ENCODE peak calls at places on chromosomes 1 and 21, in eight cellular contexts. One of them, this sample, is unnamed.

GRCh38 chr1:117606608-117607261 is 887 bp downstream of the TENT5C start:
- DNase-seq in hepatocyte: peak
- DNase-seq in adrenal gland: peak
- DNase-seq in A549: no peak
- DNase-seq in right atrium auricular region: no peak
- DNase-seq in GM23338: peak
- DNase-seq in neural progenitor cell: peak
- DNase-seq in progenitor cell of endocrine pancreas: peak
- DNase-seq in this sample: peak

GRCh38 chr1:160997323-160998038 is 23.5 kb downstream of the F11R start:
- DNase-seq in hepatocyte: peak
- DNase-seq in adrenal gland: peak
- DNase-seq in A549: peak
- DNase-seq in right atrium auricular region: peak
- DNase-seq in GM23338: peak
- DNase-seq in neural progenitor cell: peak
- DNase-seq in progenitor cell of endocrine pancreas: no peak
- DNase-seq in this sample: no peak

GRCh38 chr1:192474080-192474683 is 101.4 kb upstream of the RGS1 start:
- DNase-seq in hepatocyte: peak
- DNase-seq in adrenal gland: no peak
- DNase-seq in A549: peak
- DNase-seq in right atrium auricular region: no peak
- DNase-seq in GM23338: peak
- DNase-seq in neural progenitor cell: peak
- DNase-seq in progenitor cell of endocrine pancreas: no peak
- DNase-seq in this sample: no peak

GRCh38 chr21:36245115-36245514 is 74.9 kb upstream of the MORC3 start:
- DNase-seq in hepatocyte: no peak
- DNase-seq in adrenal gland: no peak
- DNase-seq in A549: no peak
- DNase-seq in right atrium auricular region: no peak
- DNase-seq in GM23338: no peak
- DNase-seq in neural progenitor cell: no peak
- DNase-seq in progenitor cell of endocrine pancreas: no peak
- DNase-seq in this sample: no peak

GRCh38 chr1:154877370-154877974 is 7.4 kb upstream of the KCNN3 start:
- DNase-seq in hepatocyte: peak
- DNase-seq in adrenal gland: no peak
- DNase-seq in A549: no peak
- DNase-seq in right atrium auricular region: no peak
- DNase-seq in GM23338: no peak
- DNase-seq in neural progenitor cell: no peak
- DNase-seq in progenitor cell of endocrine pancreas: no peak
- DNase-seq in this sample: no peak

GRCh38 chr1:36128126-36128904 is 3.3 kb upstream of the COL8A2 start:
- DNase-seq in hepatocyte: no peak
- DNase-seq in adrenal gland: no peak
- DNase-seq in A549: no peak
- DNase-seq in right atrium auricular region: no peak
- DNase-seq in GM23338: no peak
- DNase-seq in neural progenitor cell: no peak
- DNase-seq in progenitor cell of endocrine pancreas: no peak
- DNase-seq in this sample: no peak

GRCh38 chr1:11927866-11928592 is 1.8 kb upstream of the KIAA2013 start:
- DNase-seq in hepatocyte: no peak
- DNase-seq in adrenal gland: no peak
- DNase-seq in A549: no peak
- DNase-seq in right atrium auricular region: no peak
- DNase-seq in GM23338: no peak
- DNase-seq in neural progenitor cell: no peak
- DNase-seq in progenitor cell of endocrine pancreas: no peak
- DNase-seq in this sample: no peak

GRCh38 chr1:40039757-40040510 is 595 bp upstream of the CAP1 start:
- DNase-seq in hepatocyte: peak
- DNase-seq in adrenal gland: peak
- DNase-seq in A549: peak
- DNase-seq in right atrium auricular region: peak
- DNase-seq in GM23338: peak
- DNase-seq in neural progenitor cell: peak
- DNase-seq in progenitor cell of endocrine pancreas: peak
- DNase-seq in this sample: peak

GRCh38 chr1:25903986-25904385 is 2.2 kb downstream of the STMN1 start:
- DNase-seq in hepatocyte: no peak
- DNase-seq in adrenal gland: no peak
- DNase-seq in A549: no peak
- DNase-seq in right atrium auricular region: no peak
- DNase-seq in GM23338: no peak
- DNase-seq in neural progenitor cell: no peak
- DNase-seq in progenitor cell of endocrine pancreas: no peak
- DNase-seq in this sample: no peak

GRCh38 chr1:7207875-7208646 is 422.8 kb downstream of the CAMTA1 start:
- DNase-seq in hepatocyte: peak
- DNase-seq in adrenal gland: peak
- DNase-seq in A549: peak
- DNase-seq in right atrium auricular region: no peak
- DNase-seq in GM23338: peak
- DNase-seq in neural progenitor cell: peak
- DNase-seq in progenitor cell of endocrine pancreas: peak
- DNase-seq in this sample: no peak

GRCh38 chr1:161486806-161487482 is 18.3 kb upstream of the FCGR2A start:
- DNase-seq in hepatocyte: peak
- DNase-seq in adrenal gland: no peak
- DNase-seq in A549: peak
- DNase-seq in right atrium auricular region: no peak
- DNase-seq in GM23338: peak
- DNase-seq in neural progenitor cell: peak
- DNase-seq in progenitor cell of endocrine pancreas: no peak
- DNase-seq in this sample: no peak

GRCh38 chr1:210262167-210262896 is 29.7 kb downstream of the SERTAD4 start:
- DNase-seq in hepatocyte: peak
- DNase-seq in adrenal gland: no peak
- DNase-seq in A549: no peak
- DNase-seq in right atrium auricular region: peak
- DNase-seq in GM23338: no peak
- DNase-seq in neural progenitor cell: no peak
- DNase-seq in progenitor cell of endocrine pancreas: no peak
- DNase-seq in this sample: no peak

GRCh38 chr21:45543371-45543709 is 1.1 kb upstream of the SLC19A1 start:
- DNase-seq in hepatocyte: no peak
- DNase-seq in adrenal gland: no peak
- DNase-seq in A549: no peak
- DNase-seq in right atrium auricular region: peak
- DNase-seq in GM23338: no peak
- DNase-seq in neural progenitor cell: no peak
- DNase-seq in progenitor cell of endocrine pancreas: no peak
- DNase-seq in this sample: peak

DNA sequence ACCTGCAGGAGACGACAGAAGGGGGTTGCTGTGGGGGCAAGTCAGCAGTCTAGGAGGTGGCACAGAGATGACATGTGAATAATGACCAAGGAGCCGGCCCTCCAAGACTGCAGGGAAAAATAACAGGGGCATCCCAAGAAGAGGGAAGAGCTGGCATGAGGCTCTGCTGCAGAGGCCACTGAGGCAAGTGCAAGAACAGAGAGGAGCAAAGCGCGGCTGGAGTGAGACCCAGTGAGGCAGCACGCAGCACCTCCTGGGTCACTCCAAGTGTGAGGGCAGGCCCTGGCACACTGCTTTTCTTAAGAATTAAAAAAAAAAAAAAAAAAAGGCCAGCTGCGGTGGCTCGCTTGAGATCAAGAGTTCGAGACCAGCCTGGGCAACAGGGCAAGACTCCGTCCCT is 80.1 kb downstream of the SLC66A1 start:
- DNase-seq in hepatocyte: no peak
- DNase-seq in adrenal gland: no peak
- DNase-seq in A549: no peak
- DNase-seq in right atrium auricular region: no peak
- DNase-seq in GM23338: no peak
- DNase-seq in neural progenitor cell: no peak
- DNase-seq in progenitor cell of endocrine pancreas: no peak
- DNase-seq in this sample: no peak
- TF ChIP-seq CTCF in hepatocyte: no peak
- TF ChIP-seq CTCF in adrenal gland: no peak
- TF ChIP-seq CTCF in A549: no peak
- TF ChIP-seq CTCF in right atrium auricular region: no peak
- TF ChIP-seq CTCF in GM23338: no peak
- TF ChIP-seq CTCF in neural progenitor cell: no peak
- TF ChIP-seq CTCF in progenitor cell of endocrine pancreas: no peak
- TF ChIP-seq CTCF in this sample: no peak

DNA sequence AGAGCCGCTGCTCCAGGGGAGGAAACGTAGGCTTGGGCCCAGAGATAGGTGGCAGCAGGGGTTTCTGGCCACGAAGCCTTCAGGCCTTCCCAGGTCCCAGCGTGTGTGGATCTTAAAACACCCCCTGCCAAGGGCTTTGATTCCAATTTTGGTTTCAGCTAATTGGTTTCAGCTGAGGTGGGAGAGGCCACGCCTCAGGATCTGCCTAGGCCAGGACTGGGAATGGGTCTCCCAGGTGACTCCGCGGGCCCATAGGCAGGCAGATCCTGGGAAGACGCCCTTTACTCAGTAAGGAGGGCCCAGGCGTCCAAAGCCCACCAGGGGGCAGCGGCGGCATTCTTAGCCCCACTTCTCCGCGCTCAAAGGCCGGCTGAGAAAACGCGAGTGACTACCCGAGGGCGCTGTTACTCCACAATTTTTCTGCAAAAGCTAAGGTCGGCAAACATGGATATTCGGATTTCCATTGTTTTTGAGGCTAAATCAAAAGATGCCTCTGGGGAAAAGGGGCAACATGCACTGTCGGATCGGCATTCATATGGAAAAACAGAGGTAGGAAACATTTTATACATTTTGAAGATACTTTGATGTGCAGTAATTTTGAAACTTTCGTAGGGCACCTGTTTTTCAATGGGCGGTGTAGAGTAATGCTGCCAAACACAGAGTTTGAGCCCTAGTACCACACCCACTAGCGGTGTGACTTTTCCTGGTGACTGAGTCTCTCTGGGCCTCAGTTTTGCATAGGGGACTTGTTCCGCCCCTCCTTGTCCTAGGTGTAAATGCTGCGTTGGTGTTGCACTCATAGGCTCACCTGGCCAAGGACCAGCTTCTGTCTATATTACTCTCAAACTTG is 31.8 kb upstream of the BCL10 start:
- DNase-seq in hepatocyte: peak
- DNase-seq in adrenal gland: peak
- DNase-seq in A549: peak
- DNase-seq in right atrium auricular region: peak
- DNase-seq in GM23338: peak
- DNase-seq in neural progenitor cell: peak
- DNase-seq in progenitor cell of endocrine pancreas: peak
- DNase-seq in this sample: peak
- TF ChIP-seq CTCF in hepatocyte: peak
- TF ChIP-seq CTCF in adrenal gland: peak
- TF ChIP-seq CTCF in A549: peak
- TF ChIP-seq CTCF in right atrium auricular region: peak
- TF ChIP-seq CTCF in GM23338: peak
- TF ChIP-seq CTCF in neural progenitor cell: peak
- TF ChIP-seq CTCF in progenitor cell of endocrine pancreas: peak
- TF ChIP-seq CTCF in this sample: peak

GRCh38 chr1:87787551-87787950 is 458.9 kb downstream of the LMO4 start:
- DNase-seq in hepatocyte: peak
- DNase-seq in adrenal gland: no peak
- DNase-seq in A549: no peak
- DNase-seq in right atrium auricular region: no peak
- DNase-seq in GM23338: no peak
- DNase-seq in neural progenitor cell: no peak
- DNase-seq in progenitor cell of endocrine pancreas: no peak
- DNase-seq in this sample: no peak
- TF ChIP-seq CTCF in hepatocyte: peak
- TF ChIP-seq CTCF in adrenal gland: no peak
- TF ChIP-seq CTCF in A549: no peak
- TF ChIP-seq CTCF in right atrium auricular region: no peak
- TF ChIP-seq CTCF in GM23338: no peak
- TF ChIP-seq CTCF in neural progenitor cell: no peak
- TF ChIP-seq CTCF in progenitor cell of endocrine pancreas: no peak
- TF ChIP-seq CTCF in this sample: no peak

GRCh38 chr1:32733573-32734321 is 31.2 kb upstream of the SYNC start:
- DNase-seq in hepatocyte: no peak
- DNase-seq in adrenal gland: no peak
- DNase-seq in A549: no peak
- DNase-seq in right atrium auricular region: no peak
- DNase-seq in GM23338: peak
- DNase-seq in neural progenitor cell: peak
- DNase-seq in progenitor cell of endocrine pancreas: no peak
- DNase-seq in this sample: no peak

GRCh38 chr1:32741067-32741416 is 38.5 kb upstream of the SYNC start:
- DNase-seq in hepatocyte: no peak
- DNase-seq in adrenal gland: no peak
- DNase-seq in A549: no peak
- DNase-seq in right atrium auricular region: no peak
- DNase-seq in GM23338: peak
- DNase-seq in neural progenitor cell: no peak
- DNase-seq in progenitor cell of endocrine pancreas: no peak
- DNase-seq in this sample: no peak

GRCh38 chr1:32742132-32742947 is 39.8 kb upstream of the SYNC start:
- DNase-seq in hepatocyte: peak
- DNase-seq in adrenal gland: peak
- DNase-seq in A549: no peak
- DNase-seq in right atrium auricular region: no peak
- DNase-seq in GM23338: peak
- DNase-seq in neural progenitor cell: peak
- DNase-seq in progenitor cell of endocrine pancreas: peak
- DNase-seq in this sample: no peak

GRCh38 chr1:32741417-32742131 is 39.0 kb upstream of the SYNC start:
- DNase-seq in hepatocyte: peak
- DNase-seq in adrenal gland: no peak
- DNase-seq in A549: peak
- DNase-seq in right atrium auricular region: no peak
- DNase-seq in GM23338: peak
- DNase-seq in neural progenitor cell: peak
- DNase-seq in progenitor cell of endocrine pancreas: no peak
- DNase-seq in this sample: no peak

DNA sequence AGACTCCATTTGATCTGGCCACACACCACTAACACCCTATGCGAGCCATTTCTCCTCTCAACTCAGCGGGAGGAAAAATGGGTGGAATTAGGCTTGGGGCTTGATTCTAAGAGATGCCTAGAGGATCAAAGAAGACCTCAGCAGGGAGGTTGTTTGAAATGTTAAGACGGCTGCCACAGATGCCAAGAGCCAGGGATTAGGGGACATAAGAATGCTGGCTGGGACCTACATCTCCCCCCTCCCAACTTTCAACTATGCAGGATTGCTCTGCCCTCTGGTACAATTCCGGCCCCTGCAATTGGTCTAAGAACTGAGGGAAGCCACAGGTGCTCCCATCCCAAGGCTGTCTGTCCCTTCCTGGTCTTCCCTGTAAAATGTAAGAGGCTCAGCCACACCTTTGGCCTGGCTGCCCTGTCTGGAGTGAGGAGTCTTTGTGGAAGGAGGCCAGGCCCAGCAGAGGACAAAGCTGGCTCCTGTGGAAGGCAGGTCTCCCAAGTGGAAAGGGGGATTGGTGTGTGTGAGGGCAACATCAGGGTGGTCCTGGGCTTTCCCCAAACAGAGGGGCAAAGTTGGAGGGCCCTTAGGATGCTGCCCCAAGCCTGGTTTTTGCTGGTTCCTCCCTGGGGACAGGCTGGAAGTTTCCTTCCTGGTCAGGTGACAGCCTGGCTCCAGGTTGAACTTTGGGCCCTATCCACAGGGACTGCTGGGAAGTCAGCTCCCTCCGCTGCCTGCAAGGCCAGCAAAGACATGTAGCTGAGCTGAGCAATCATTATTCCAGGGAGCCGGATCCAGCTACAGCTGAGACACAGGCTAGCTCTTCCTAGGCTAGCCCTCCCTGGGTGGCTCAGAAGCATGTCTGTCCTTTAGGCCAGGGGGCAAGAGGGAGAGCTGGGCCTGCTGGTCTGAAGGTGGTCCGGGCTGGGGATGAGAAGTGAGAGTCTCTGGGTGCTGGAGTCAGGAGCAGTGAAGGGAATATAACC is 34.5 kb upstream of the SYNC start:
- DNase-seq in hepatocyte: peak
- DNase-seq in adrenal gland: peak
- DNase-seq in A549: no peak
- DNase-seq in right atrium auricular region: no peak
- DNase-seq in GM23338: peak
- DNase-seq in neural progenitor cell: peak
- DNase-seq in progenitor cell of endocrine pancreas: no peak
- DNase-seq in this sample: no peak
- TF ChIP-seq CTCF in hepatocyte: no peak
- TF ChIP-seq CTCF in adrenal gland: no peak
- TF ChIP-seq CTCF in A549: no peak
- TF ChIP-seq CTCF in right atrium auricular region: no peak
- TF ChIP-seq CTCF in GM23338: no peak
- TF ChIP-seq CTCF in neural progenitor cell: no peak
- TF ChIP-seq CTCF in progenitor cell of endocrine pancreas: no peak
- TF ChIP-seq CTCF in this sample: no peak